ENCODE peak calls at places on chromosome 12, in nine cellular contexts. One of them, this sample, is unnamed.

GRCh38 chr12:113196582-113196981 is 11.1 kb downstream of the RITA1 start:
- DNase-seq in suprapubic skin: no peak
- DNase-seq in lower lobe of right lung: no peak
- DNase-seq in GM13977: no peak
- DNase-seq in endothelial cell: no peak
- DNase-seq in progenitor cell of endocrine pancreas: no peak
- DNase-seq in heart left ventricle: no peak
- DNase-seq in NB4: no peak
- DNase-seq in AG10803: no peak
- DNase-seq in this sample: no peak

GRCh38 chr12:112852810-112853209 is 54.0 kb upstream of the OAS1 start:
- DNase-seq in lower lobe of right lung: no peak
- DNase-seq in suprapubic skin: no peak
- DNase-seq in progenitor cell of endocrine pancreas: no peak
- DNase-seq in GM13977: no peak
- DNase-seq in NB4: no peak
- DNase-seq in heart left ventricle: no peak
- DNase-seq in endothelial cell: no peak
- DNase-seq in AG10803: no peak
- DNase-seq in this sample: no peak

GRCh38 chr12:13222076-13222475 is 25.6 kb downstream of the EMP1 start:
- DNase-seq in lower lobe of right lung: no peak
- DNase-seq in AG10803: no peak
- DNase-seq in heart left ventricle: no peak
- DNase-seq in suprapubic skin: peak; percentile 79
- DNase-seq in NB4: no peak
- DNase-seq in GM13977: no peak
- DNase-seq in endothelial cell: no peak
- DNase-seq in progenitor cell of endocrine pancreas: no peak
- DNase-seq in this sample: no peak

GRCh38 chr12:20257311-20257710 is 111.0 kb upstream of the PDE3A start:
- DNase-seq in NB4: no peak
- DNase-seq in lower lobe of right lung: no peak
- DNase-seq in heart left ventricle: no peak
- DNase-seq in AG10803: no peak
- DNase-seq in endothelial cell: no peak
- DNase-seq in progenitor cell of endocrine pancreas: no peak
- DNase-seq in suprapubic skin: no peak
- DNase-seq in GM13977: no peak
- DNase-seq in this sample: no peak

GRCh38 chr12:59403259-59403932 is 192.4 kb upstream of the SLC16A7 start:
- DNase-seq in NB4: peak; percentile 69
- DNase-seq in progenitor cell of endocrine pancreas: peak; percentile 18
- DNase-seq in endothelial cell: peak; percentile 51
- DNase-seq in suprapubic skin: no peak
- DNase-seq in GM13977: peak; percentile 10
- DNase-seq in heart left ventricle: no peak
- DNase-seq in AG10803: peak; percentile 85
- DNase-seq in lower lobe of right lung: no peak
- DNase-seq in this sample: peak; percentile 9

GRCh38 chr12:108515916-108516315 is 839 bp downstream of the FICD start:
- DNase-seq in endothelial cell: no peak
- DNase-seq in heart left ventricle: no peak
- DNase-seq in suprapubic skin: no peak
- DNase-seq in AG10803: no peak
- DNase-seq in NB4: peak; percentile 49
- DNase-seq in progenitor cell of endocrine pancreas: no peak
- DNase-seq in lower lobe of right lung: no peak
- DNase-seq in GM13977: no peak
- DNase-seq in this sample: no peak

GRCh38 chr12:112375105-112375504 is 7.1 kb downstream of the HECTD4 start:
- DNase-seq in AG10803: no peak
- DNase-seq in lower lobe of right lung: no peak
- DNase-seq in endothelial cell: no peak
- DNase-seq in progenitor cell of endocrine pancreas: no peak
- DNase-seq in heart left ventricle: no peak
- DNase-seq in suprapubic skin: no peak
- DNase-seq in GM13977: no peak
- DNase-seq in NB4: no peak
- DNase-seq in this sample: no peak

GRCh38 chr12:3685813-3686212 is 67.1 kb downstream of the CRACR2A start:
- DNase-seq in AG10803: no peak
- DNase-seq in GM13977: no peak
- DNase-seq in NB4: no peak
- DNase-seq in progenitor cell of endocrine pancreas: no peak
- DNase-seq in heart left ventricle: no peak
- DNase-seq in suprapubic skin: no peak
- DNase-seq in endothelial cell: no peak
- DNase-seq in lower lobe of right lung: no peak
- DNase-seq in this sample: no peak

GRCh38 chr12:107079172-107080011 is 14.0 kb downstream of the CRY1 start:
- DNase-seq in lower lobe of right lung: no peak
- DNase-seq in suprapubic skin: no peak
- DNase-seq in AG10803: peak; percentile 47
- DNase-seq in progenitor cell of endocrine pancreas: no peak
- DNase-seq in NB4: peak; percentile 39
- DNase-seq in GM13977: no peak
- DNase-seq in heart left ventricle: no peak
- DNase-seq in endothelial cell: no peak
- DNase-seq in this sample: no peak

GRCh38 chr12:94614288-94614721 is 36.1 kb downstream of the TMCC3 start:
- DNase-seq in suprapubic skin: no peak
- DNase-seq in AG10803: no peak
- DNase-seq in lower lobe of right lung: no peak
- DNase-seq in GM13977: no peak
- DNase-seq in endothelial cell: no peak
- DNase-seq in NB4: no peak
- DNase-seq in heart left ventricle: no peak
- DNase-seq in progenitor cell of endocrine pancreas: no peak
- DNase-seq in this sample: no peak

DNA sequence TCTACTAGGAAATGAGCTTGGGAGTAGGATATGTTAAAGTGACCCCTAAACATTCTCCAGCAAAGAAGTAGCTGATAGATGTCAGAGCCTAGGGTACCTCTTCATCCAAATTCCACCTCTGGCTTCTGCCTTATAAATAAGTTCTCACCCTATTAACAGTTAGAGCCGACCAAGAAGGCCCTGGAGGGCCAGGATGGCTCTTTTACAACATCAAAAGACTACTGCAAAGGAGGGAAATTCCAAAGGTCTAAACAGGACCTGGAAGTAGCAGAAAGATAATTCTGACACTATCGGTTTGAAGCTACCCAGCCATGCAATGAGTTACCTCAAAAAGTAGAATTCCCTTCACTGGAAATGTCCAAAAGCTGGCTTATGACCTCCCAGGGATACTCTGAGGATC is 90.0 kb downstream of the PPM1H start:
- DNase-seq in suprapubic skin: no peak
- DNase-seq in NB4: no peak
- DNase-seq in heart left ventricle: no peak
- DNase-seq in GM13977: no peak
- DNase-seq in lower lobe of right lung: no peak
- DNase-seq in progenitor cell of endocrine pancreas: no peak
- DNase-seq in AG10803: no peak
- DNase-seq in endothelial cell: no peak
- DNase-seq in this sample: no peak
- TF ChIP-seq CTCF in suprapubic skin: no peak
- TF ChIP-seq CTCF in NB4: no peak
- TF ChIP-seq CTCF in heart left ventricle: no peak
- TF ChIP-seq CTCF in GM13977: no peak
- TF ChIP-seq CTCF in lower lobe of right lung: no peak
- TF ChIP-seq CTCF in progenitor cell of endocrine pancreas: no peak
- TF ChIP-seq CTCF in AG10803: no peak
- TF ChIP-seq CTCF in endothelial cell: no peak
- TF ChIP-seq CTCF in this sample: no peak

DNA sequence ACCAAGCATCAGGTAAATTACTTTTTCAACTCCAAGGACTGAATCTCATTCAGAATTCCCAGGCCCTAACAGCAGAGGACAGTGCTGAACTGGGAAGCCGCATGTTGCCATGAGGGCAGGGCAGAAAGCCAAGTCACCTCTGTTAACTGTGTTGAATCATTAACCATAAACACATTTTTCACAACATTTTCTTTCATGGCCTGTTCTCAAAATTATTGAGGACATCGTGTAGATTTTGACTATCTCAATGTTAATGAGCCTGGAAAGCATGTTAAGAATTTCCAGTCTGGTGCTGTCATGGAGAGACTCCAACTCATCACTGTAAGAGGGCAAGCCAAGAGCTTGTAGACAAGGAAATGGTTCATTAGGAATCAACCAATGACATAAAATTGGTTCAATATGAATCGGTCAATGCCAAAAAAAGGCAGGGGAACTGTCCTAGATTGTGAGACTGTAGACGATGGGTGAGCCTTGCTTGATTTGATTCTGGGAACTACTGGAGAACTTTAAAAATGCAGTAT is 33.7 kb downstream of the CPM start:
- DNase-seq in endothelial cell: no peak
- DNase-seq in suprapubic skin: no peak
- DNase-seq in AG10803: peak; percentile 98
- DNase-seq in heart left ventricle: no peak
- DNase-seq in progenitor cell of endocrine pancreas: no peak
- DNase-seq in lower lobe of right lung: peak; percentile 49
- DNase-seq in NB4: no peak
- DNase-seq in GM13977: no peak
- DNase-seq in this sample: no peak
- TF ChIP-seq CTCF in endothelial cell: no peak
- TF ChIP-seq CTCF in suprapubic skin: peak; percentile 20
- TF ChIP-seq CTCF in AG10803: peak; percentile 99
- TF ChIP-seq CTCF in heart left ventricle: no peak
- TF ChIP-seq CTCF in progenitor cell of endocrine pancreas: peak; percentile 19
- TF ChIP-seq CTCF in lower lobe of right lung: peak; percentile 34
- TF ChIP-seq CTCF in NB4: no peak
- TF ChIP-seq CTCF in GM13977: no peak
- TF ChIP-seq CTCF in this sample: no peak

GRCh38 chr12:24012528-24012927 is 63.1 kb upstream of the SOX5 start:
- DNase-seq in progenitor cell of endocrine pancreas: no peak
- DNase-seq in endothelial cell: no peak
- DNase-seq in suprapubic skin: no peak
- DNase-seq in AG10803: no peak
- DNase-seq in heart left ventricle: no peak
- DNase-seq in GM13977: no peak
- DNase-seq in NB4: no peak
- DNase-seq in lower lobe of right lung: no peak
- DNase-seq in this sample: no peak
- TF ChIP-seq CTCF in progenitor cell of endocrine pancreas: no peak
- TF ChIP-seq CTCF in endothelial cell: no peak
- TF ChIP-seq CTCF in suprapubic skin: no peak
- TF ChIP-seq CTCF in AG10803: no peak
- TF ChIP-seq CTCF in heart left ventricle: peak; percentile 18
- TF ChIP-seq CTCF in GM13977: peak; percentile 5
- TF ChIP-seq CTCF in NB4: no peak
- TF ChIP-seq CTCF in lower lobe of right lung: no peak
- TF ChIP-seq CTCF in this sample: no peak

DNA sequence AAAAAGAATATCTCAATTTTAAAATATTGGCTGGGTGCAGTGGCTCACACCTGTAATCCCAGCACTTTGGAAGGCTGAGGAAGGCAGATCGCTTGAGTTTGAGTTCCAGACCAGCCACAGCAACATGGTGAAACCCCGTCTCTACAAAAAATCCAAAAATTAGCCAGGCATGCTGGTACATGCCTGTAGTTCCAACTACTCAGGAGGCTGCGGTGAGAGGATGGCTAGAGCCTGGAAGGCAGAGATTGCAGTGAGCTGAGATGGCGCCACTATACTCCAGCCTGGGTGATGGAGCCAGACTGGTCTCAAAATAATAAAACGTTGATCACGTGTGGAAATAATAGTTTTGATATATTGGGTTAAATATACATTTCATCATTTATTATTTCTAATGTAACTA is 5.7 kb downstream of the MTRFR start:
- DNase-seq in endothelial cell: no peak
- DNase-seq in heart left ventricle: no peak
- DNase-seq in suprapubic skin: no peak
- DNase-seq in lower lobe of right lung: no peak
- DNase-seq in AG10803: no peak
- DNase-seq in GM13977: no peak
- DNase-seq in NB4: no peak
- DNase-seq in progenitor cell of endocrine pancreas: no peak
- DNase-seq in this sample: no peak
- TF ChIP-seq CTCF in endothelial cell: no peak
- TF ChIP-seq CTCF in heart left ventricle: no peak
- TF ChIP-seq CTCF in suprapubic skin: no peak
- TF ChIP-seq CTCF in lower lobe of right lung: no peak
- TF ChIP-seq CTCF in AG10803: no peak
- TF ChIP-seq CTCF in GM13977: no peak
- TF ChIP-seq CTCF in NB4: no peak
- TF ChIP-seq CTCF in progenitor cell of endocrine pancreas: no peak
- TF ChIP-seq CTCF in this sample: no peak

DNA sequence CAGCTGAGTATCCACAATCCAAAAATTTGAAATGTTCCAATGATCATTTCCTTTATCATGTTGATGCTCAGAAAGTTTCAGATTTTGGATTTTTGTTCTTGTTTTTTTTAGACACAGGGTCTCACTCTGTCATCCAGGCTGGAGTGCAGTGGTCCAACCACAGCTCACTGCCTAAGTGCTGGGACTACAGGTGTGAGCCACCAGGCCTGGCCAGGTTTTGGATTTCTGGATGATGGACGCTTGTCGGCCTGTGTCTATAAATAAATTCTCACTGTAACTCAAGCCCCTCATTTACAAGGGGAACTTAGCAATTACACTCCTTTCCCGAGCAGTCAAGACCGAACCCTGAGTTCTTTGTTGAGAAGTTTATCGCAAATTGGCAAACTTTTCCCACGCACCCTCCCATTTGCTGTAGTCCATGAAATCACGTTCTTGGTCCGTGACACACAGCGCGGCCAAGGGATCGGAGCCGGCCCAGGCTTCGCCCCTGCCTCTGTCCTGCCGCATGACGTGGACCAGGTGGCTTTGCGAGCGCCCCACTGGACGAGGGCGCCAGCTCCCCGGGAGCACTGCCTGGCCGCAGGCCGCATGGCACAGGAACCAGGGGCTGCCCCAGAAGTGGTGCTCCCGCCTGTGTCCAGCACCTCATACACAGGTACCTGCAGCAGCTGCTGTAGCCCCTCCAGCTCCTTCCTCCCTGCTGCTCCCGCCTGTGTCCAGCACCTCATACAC is 14.0 kb upstream of the ANKLE2 start:
- DNase-seq in heart left ventricle: no peak
- DNase-seq in NB4: no peak
- DNase-seq in endothelial cell: no peak
- DNase-seq in progenitor cell of endocrine pancreas: no peak
- DNase-seq in GM13977: no peak
- DNase-seq in suprapubic skin: no peak
- DNase-seq in AG10803: no peak
- DNase-seq in lower lobe of right lung: no peak
- DNase-seq in this sample: no peak
- TF ChIP-seq CTCF in heart left ventricle: no peak
- TF ChIP-seq CTCF in NB4: no peak
- TF ChIP-seq CTCF in endothelial cell: no peak
- TF ChIP-seq CTCF in progenitor cell of endocrine pancreas: no peak
- TF ChIP-seq CTCF in GM13977: no peak
- TF ChIP-seq CTCF in suprapubic skin: no peak
- TF ChIP-seq CTCF in AG10803: no peak
- TF ChIP-seq CTCF in lower lobe of right lung: no peak
- TF ChIP-seq CTCF in this sample: no peak

GRCh38 chr12:82517027-82517426 is 158.7 kb downstream of the METTL25 start:
- DNase-seq in lower lobe of right lung: no peak
- DNase-seq in progenitor cell of endocrine pancreas: no peak
- DNase-seq in NB4: peak; percentile 49
- DNase-seq in suprapubic skin: no peak
- DNase-seq in heart left ventricle: no peak
- DNase-seq in endothelial cell: peak; percentile 20
- DNase-seq in AG10803: peak; percentile 1
- DNase-seq in GM13977: no peak
- DNase-seq in this sample: peak; percentile 6
- TF ChIP-seq CTCF in lower lobe of right lung: peak; percentile 33
- TF ChIP-seq CTCF in progenitor cell of endocrine pancreas: peak; percentile 37
- TF ChIP-seq CTCF in NB4: peak; percentile 91
- TF ChIP-seq CTCF in suprapubic skin: no peak
- TF ChIP-seq CTCF in heart left ventricle: no peak
- TF ChIP-seq CTCF in endothelial cell: peak; percentile 46
- TF ChIP-seq CTCF in AG10803: peak; percentile 48
- TF ChIP-seq CTCF in GM13977: peak; percentile 50
- TF ChIP-seq CTCF in this sample: peak; percentile 52

GRCh38 chr12:49092086-49092815 is 2.4 kb downstream of the DHH start:
- DNase-seq in progenitor cell of endocrine pancreas: peak; percentile 35
- DNase-seq in suprapubic skin: no peak
- DNase-seq in GM13977: peak; percentile 87
- DNase-seq in NB4: peak; percentile 95
- DNase-seq in endothelial cell: peak; percentile 64
- DNase-seq in heart left ventricle: peak; percentile 50
- DNase-seq in AG10803: no peak
- DNase-seq in lower lobe of right lung: no peak
- DNase-seq in this sample: peak; percentile 83
- TF ChIP-seq CTCF in progenitor cell of endocrine pancreas: peak; percentile 55
- TF ChIP-seq CTCF in suprapubic skin: peak; percentile 17
- TF ChIP-seq CTCF in GM13977: peak; percentile 69
- TF ChIP-seq CTCF in NB4: peak; percentile 63
- TF ChIP-seq CTCF in endothelial cell: peak; percentile 14
- TF ChIP-seq CTCF in heart left ventricle: peak; percentile 37
- TF ChIP-seq CTCF in AG10803: peak; percentile 44
- TF ChIP-seq CTCF in lower lobe of right lung: peak; percentile 31
- TF ChIP-seq CTCF in this sample: peak; percentile 79